ENCODE peak calls at places on chromosomes 12 and 14, in four cellular contexts. S is ELR, K is GM12891, E is EL. R is an unnamed sample.

GRCh38 chr14:54781936-54782802 is 120.5 kb downstream of the GCH1 start:
- DNase-seq in K (no peak), S (no peak), E (no peak), R (no peak)

GRCh38 chr12:12466157-12466556 is 96.5 kb downstream of the DUSP16 start:
- DNase-seq in E (no peak), S (no peak), K (no peak), R (no peak)

GRCh38 chr14:100147181-100147631 is 12.2 kb downstream of the DEGS2 start:
- DNase-seq in E (no peak), K (peak; percentile 65), S (no peak), R (no peak)

GRCh38 chr12:7142057-7142644 is 12.0 kb downstream of the CLSTN3 start:
- DNase-seq in E (peak; percentile 56), S (peak; percentile 71), K (no peak), R (peak; percentile 53)

GRCh38 chr12:99746538-99746937 is 99.0 kb downstream of the GARIN6 start:
- DNase-seq in E (no peak), K (no peak), S (no peak), R (no peak)

GRCh38 chr12:51524386-51524901 is 66.6 kb upstream of the SCN8A start:
- DNase-seq in K (no peak), S (no peak), E (no peak), R (no peak)

GRCh38 chr12:67415473-67415872 is 146.3 kb downstream of the CAND1 start:
- DNase-seq in S (peak; percentile 42), K (no peak), E (peak; percentile 38), R (peak; percentile 18)

GRCh38 chr14:30521899-30522736 is 36.8 kb upstream of the G2E3 start:
- DNase-seq in S (peak; percentile 63), E (peak; percentile 37), K (no peak), R (no peak)

GRCh38 chr12:13045816-13046215 is 1.6 kb downstream of the FAM234B start:
- DNase-seq in S (no peak), K (no peak), E (no peak), R (no peak)

GRCh38 chr12:32043928-32044549 is 62.6 kb upstream of the BICD1 start:
- DNase-seq in E (no peak), S (peak; percentile 20), K (no peak), R (no peak)

GRCh38 chr12:102406033-102406584 is 74.3 kb downstream of the IGF1 start:
- DNase-seq in S (no peak), E (no peak), K (no peak), R (no peak)

GRCh38 chr12:127548123-127548553 is 718.8 kb upstream of the TMEM132C start:
- DNase-seq in S (peak; percentile 90), K (no peak), E (peak; percentile 80), R (no peak)

GRCh38 chr14:34363733-34364134 is 98.3 kb downstream of the SPTSSA start:
- DNase-seq in S (no peak), E (no peak), K (no peak), R (no peak)

GRCh38 chr14:80809663-80810062 is 131.9 kb downstream of the CEP128 start:
- DNase-seq in S (no peak), E (no peak), K (no peak), R (no peak)

GRCh38 chr12:47591795-47592194 is 114.0 kb downstream of the RPAP3 start:
- DNase-seq in S (no peak), E (no peak), K (no peak), R (no peak)

GRCh38 chr12:94025730-94026129 is 122.6 kb upstream of the PLXNC1 start:
- DNase-seq in E (no peak), S (no peak), K (no peak), R (no peak)

GRCh38 chr14:22412936-22413411 is 176.1 kb downstream of the DAD1 start:
- DNase-seq in S (no peak), E (no peak), K (no peak), R (no peak)

GRCh38 chr12:69330475-69331473 is 17.4 kb upstream of the LYZ start:
- DNase-seq in S (peak; percentile 45), K (no peak), E (peak; percentile 21), R (no peak)

GRCh38 chr12:47021298-47021697 is 58.1 kb upstream of the PCED1B start:
- DNase-seq in S (peak; percentile 98), E (peak; percentile 91), K (no peak), R (no peak)

R was measured in 8988T.